ENCODE peak calls at places on chromosomes 12 and 14, in four cellular contexts. R, T, G and E are unnamed samples.

GRCh38 chr14:74733241-74733640 is 20.3 kb downstream of the FCF1 start:
- DNase-seq in R (no peak), T (no peak), G (no peak), E (no peak)

GRCh38 chr14:61420326-61420725 is 98.9 kb downstream of the PRKCH start:
- DNase-seq in R (no peak), T (peak), G (no peak), E (peak)

GRCh38 chr14:99266181-99267178 is 5.5 kb downstream of the BCL11B start:
- DNase-seq in R (peak), T (peak), G (peak), E (peak)

GRCh38 chr12:6465467-6466183 is 4.9 kb downstream of the VAMP1 start:
- DNase-seq in R (peak), T (peak), G (no peak), E (peak)

GRCh38 chr14:38616959-38617358 is 361.1 kb upstream of the CLEC14A start:
- DNase-seq in R (no peak), T (no peak), G (no peak), E (no peak)

GRCh38 chr14:95248422-95248821 is 71.3 kb downstream of the CLMN start:
- DNase-seq in R (no peak), T (peak), G (no peak), E (no peak)

GRCh38 chr14:69281450-69282169 is 21.7 kb downstream of the GALNT16 start:
- DNase-seq in R (no peak), T (no peak), G (no peak), E (peak)

GRCh38 chr14:81455344-81455743 is 55.2 kb upstream of the STON2 start:
- DNase-seq in R (no peak), T (no peak), G (no peak), E (no peak)

GRCh38 chr12:118357327-118358007 is 15.2 kb downstream of the TAOK3 start:
- DNase-seq in R (no peak), T (no peak), G (peak), E (no peak)

GRCh38 chr14:59359451-59360124 is 105.6 kb downstream of the GPR135 start:
- DNase-seq in R (no peak), T (no peak), G (no peak), E (no peak)

GRCh38 chr14:105204206-105204930 is 23.3 kb upstream of the NUDT14 start:
- DNase-seq in R (no peak), T (no peak), G (no peak), E (no peak)